ENCODE peak calls at places on chromosome 16, in four cellular contexts. G is neural crest cell, R is hepatocyte, O is GM10248. T is an unnamed sample.

GRCh38 chr16:66603537-66604375 is 748 bp upstream of the CMTM3 start:
- DNase-seq in G (peak), R (peak), O (peak), T (no peak)

GRCh38 chr16:19883296-19883951 is 1.2 kb downstream of the GPRC5B start:
- DNase-seq in G (peak), R (peak), O (no peak), T (peak)

GRCh38 chr16:49604602-49605001 is 231.0 kb downstream of the C16orf78 start:
- DNase-seq in G (no peak), R (no peak), O (no peak), T (no peak)

GRCh38 chr16:60771138-60771537 is 1265.1 kb downstream of the CDH8 start:
- DNase-seq in G (no peak), R (no peak), O (no peak), T (no peak)

GRCh38 chr16:68999114-68999513 is 106.3 kb upstream of the HAS3 start:
- DNase-seq in G (no peak), R (no peak), O (no peak), T (no peak)

GRCh38 chr16:9393601-9394000 is 302.2 kb downstream of the HAPSTR1 start:
- DNase-seq in G (no peak), R (no peak), O (no peak), T (no peak)

GRCh38 chr16:68146583-68146982 is 61.4 kb downstream of the NFATC3 start:
- DNase-seq in G (no peak), R (peak), O (no peak), T (no peak)

GRCh38 chr16:1221628-1222552 is 3.2 kb downstream of the TPSG1 start:
- DNase-seq in G (no peak), R (no peak), O (no peak), T (no peak)

GRCh38 chr16:48963901-48964615 is 317.6 kb downstream of the CBLN1 start:
- DNase-seq in G (no peak), R (peak), O (no peak), T (no peak)

GRCh38 chr16:4911831-4912422 is 25.0 kb downstream of the PPL start:
- DNase-seq in G (no peak), R (no peak), O (no peak), T (no peak)

GRCh38 chr16:64453643-64454042 is 668.2 kb downstream of the CDH11 start:
- DNase-seq in G (no peak), R (no peak), O (no peak), T (no peak)

GRCh38 chr16:85878875-85879274 is 20.1 kb upstream of the IRF8 start:
- DNase-seq in G (no peak), R (no peak), O (no peak), T (no peak)

GRCh38 chr16:4053663-4054479 is 62.4 kb downstream of the ADCY9 start:
- DNase-seq in G (no peak), R (peak), O (no peak), T (no peak)

GRCh38 chr16:27462846-27463682 is 61.1 kb downstream of the IL21R start:
- DNase-seq in G (no peak), R (no peak), O (no peak), T (no peak)

GRCh38 chr16:4696172-4696904 is 3.0 kb downstream of the NUDT16L1 start:
- DNase-seq in G (no peak), R (peak), O (no peak), T (no peak)

GRCh38 chr16:57828272-57829161 is 26.2 kb upstream of the KIFC3 start:
- DNase-seq in G (no peak), R (no peak), O (no peak), T (no peak)

GRCh38 chr16:85245307-85246172 is 133.3 kb upstream of the CIBAR2 start:
- DNase-seq in G (peak), R (peak), O (peak), T (no peak)

T was measured in frontal cortex.